ENCODE peak calls at places on chromosomes 6 and 20, in four cellular contexts. P is NCI-H774, Q is astrocyte of the spinal cord, M is NCI-H1417. G is an unnamed sample.

GRCh38 chr6:23027281-23027680 is 457.9 kb downstream of the HDGFL1 start:
- DNase-seq in M (peak), Q (no peak), P (no peak), G (no peak)

GRCh38 chr6:11236351-11236750 is 3.9 kb upstream of the NEDD9 start:
- DNase-seq in Q (no peak), P (no peak), M (no peak), G (no peak)

GRCh38 chr20:24727795-24728194 is 221.3 kb upstream of the CST7 start:
- DNase-seq in M (no peak), Q (no peak), P (no peak), G (no peak)

GRCh38 chr6:71190809-71191208 is 97.8 kb upstream of the OGFRL1 start:
- DNase-seq in P (no peak), Q (peak), M (peak), G (no peak)

GRCh38 chr6:159826968-159827647 is 27.0 kb downstream of the PNLDC1 start:
- DNase-seq in P (no peak), Q (no peak), M (peak), G (no peak)

GRCh38 chr6:1311400-1312192 is at the start of gene FOXQ1:
- DNase-seq in P (peak), Q (peak), M (no peak), G (peak)

GRCh38 chr20:10427060-10427692 is 6.8 kb downstream of the MKKS start:
- DNase-seq in Q (peak), P (peak), M (peak), G (peak)

GRCh38 chr20:57361517-57361916 is 10.5 kb downstream of the RAE1 start:
- DNase-seq in Q (peak), M (no peak), P (no peak), G (no peak)

GRCh38 chr6:52517502-52518278 is 59.2 kb downstream of the TRAM2 start:
- DNase-seq in P (peak), Q (peak), M (no peak), G (peak)